ENCODE peak calls at places on chromosomes 13 and 19, in four cellular contexts. V is breast epithelium, I is cardiac muscle cell, E is NT2/D1. F is an unnamed sample. For H3K4me1, the result is how much of the 10 kb centered on the place peaks cover.

GRCh38 chr19:42092350-42092749 is 16.4 kb downstream of the ZNF574 start:
- DNase-seq in E (no peak), V (no peak), I (no peak), F (no peak)

GRCh38 chr19:44684892-44685847 is 13.8 kb upstream of the CEACAM16 start:
- DNase-seq in E (peak), V (no peak), I (no peak), F (peak)

GRCh38 chr13:36297600-36298338 is at the start of gene CCDC169:
- DNase-seq in V (peak), E (no peak), I (peak), F (peak)

GRCh38 chr13:45280751-45281634 is 60.0 kb downstream of the TPT1 start:
- DNase-seq in V (peak), I (peak), E (peak), F (no peak)

GRCh38 chr13:43908156-43909126 is 28.7 kb downstream of the LACC1 start:
- DNase-seq in E (no peak), V (no peak), I (peak), F (no peak)

GRCh38 chr19:17205237-17206140 is 9.7 kb upstream of the USE1 start:
- DNase-seq in I (peak), E (no peak), V (peak), F (no peak)

GRCh38 chr19:30224689-30225606 is 147.2 kb upstream of the ZNF536 start:
- DNase-seq in E (no peak), V (no peak), I (no peak), F (no peak)

GRCh38 chr19:17090501-17091074 is 15.0 kb downstream of the MYO9B start:
- DNase-seq in E (no peak), V (no peak), I (no peak), F (no peak)

GRCh38 chr13:51645154-51645650 is 60.9 kb downstream of the WDFY2 start:
- DNase-seq in E (no peak), I (no peak), V (no peak), F (no peak)

GRCh38 chr13:28641600-28641926 is 17.4 kb upstream of the POMP start:
- DNase-seq in I (no peak), E (no peak), V (no peak), F (no peak)

GRCh38 chr13:67619987-67620386 is 389.9 kb upstream of the PCDH9 start:
- DNase-seq in E (no peak), I (no peak), V (no peak), F (no peak)

GRCh38 chr13:40381935-40382764 is 284.3 kb downstream of the FOXO1 start:
- DNase-seq in E (no peak), I (no peak), V (no peak), F (no peak)

GRCh38 chr13:110531671-110532083 is 29.8 kb downstream of the RAB20 start:
- DNase-seq in V (no peak), I (no peak), E (no peak), F (no peak)

GRCh38 chr13:110530839-110531499 is 30.6 kb downstream of the RAB20 start:
- DNase-seq in E (no peak), V (no peak), I (no peak), F (no peak)

GRCh38 chr13:110528371-110528770 is 33.2 kb downstream of the RAB20 start:
- DNase-seq in V (no peak), E (no peak), I (no peak), F (no peak)

GRCh38 chr13:110528911-110529310 is 32.6 kb downstream of the RAB20 start:
- DNase-seq in I (no peak), V (no peak), E (no peak), F (no peak)

DNA sequence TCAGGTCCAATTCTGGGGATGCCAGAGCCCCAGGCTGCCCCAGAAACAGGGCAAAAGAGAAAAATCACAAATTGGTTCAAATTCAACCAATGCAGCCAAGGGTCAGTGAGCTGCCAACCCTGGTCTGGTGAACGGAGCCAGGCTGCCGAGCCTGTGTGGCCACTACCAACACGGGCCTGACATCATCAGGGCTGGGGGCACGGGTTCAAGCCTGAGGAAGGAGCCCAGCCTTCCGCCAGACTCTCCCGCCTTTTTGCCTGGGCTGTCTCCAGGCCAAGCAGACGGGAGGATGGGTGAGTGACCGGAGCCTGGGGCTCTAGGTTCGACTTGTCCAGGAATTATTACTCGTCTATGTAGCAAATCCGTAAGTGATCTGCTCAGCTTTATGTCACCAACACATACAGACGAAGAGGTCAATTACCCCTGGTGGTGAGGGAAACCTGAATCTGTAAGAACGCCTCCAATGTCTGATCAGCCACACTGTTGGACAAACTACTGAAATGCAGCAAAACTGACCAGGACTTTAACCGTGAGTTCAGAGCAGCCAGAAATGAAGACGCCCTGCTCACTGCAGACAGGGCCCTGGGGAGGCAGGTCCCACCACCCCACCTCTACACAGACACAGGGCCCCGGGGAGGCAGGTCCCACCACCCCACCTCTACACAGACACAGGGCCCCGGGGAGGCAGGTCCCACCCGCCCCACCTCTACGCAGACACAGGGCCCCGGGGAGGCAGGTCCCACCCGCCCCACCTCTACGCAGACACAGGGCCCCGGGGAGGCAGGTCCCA is 31.8 kb downstream of the RAB20 start:
- DNase-seq in V (no peak), I (no peak), E (no peak), F (no peak)
- H3K4me1 ChIP-seq in V (under half), I (under half), E (under half), F (under half)

DNA sequence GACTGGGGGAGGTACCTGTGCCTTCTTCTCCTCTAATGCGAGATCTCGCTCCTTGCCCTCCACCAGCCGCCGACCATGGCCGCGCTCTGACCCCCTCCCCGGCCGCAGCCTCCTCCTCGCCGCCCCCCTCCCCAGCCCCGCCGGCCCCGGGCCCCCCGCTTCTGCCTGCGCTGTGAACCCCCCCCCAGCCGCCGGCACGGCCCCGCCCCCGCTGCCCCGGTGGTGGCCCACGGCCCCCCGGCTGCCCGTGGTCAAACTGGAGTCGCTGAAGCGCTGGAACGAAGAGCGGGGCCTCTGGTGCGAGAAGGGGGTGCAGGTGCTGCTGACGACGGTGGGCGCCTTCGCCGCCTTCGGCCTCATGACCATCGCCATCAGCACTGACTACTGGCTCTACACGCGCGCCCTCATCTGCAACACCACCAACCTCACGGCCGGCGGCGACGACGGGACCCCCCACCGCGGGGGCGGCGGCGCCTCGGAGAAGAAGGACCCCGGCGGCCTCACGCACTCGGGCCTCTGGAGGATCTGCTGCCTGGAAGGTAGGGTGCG is at the start of gene CACNG8:
- DNase-seq in I (no peak), V (no peak), E (no peak), F (no peak)
- H3K4me1 ChIP-seq in I (under half), V (under half), E (under half), F (under half)

GRCh38 chr19:1070931-1071791 is 4.2 kb downstream of the ARHGAP45 start:
- DNase-seq in E (no peak), I (peak), V (no peak), F (no peak)
- H3K4me1 ChIP-seq in E (under half), I (under half), V (under half), F (under half)

GRCh38 chr19:46189971-46190335 is 39.6 kb upstream of the IGFL1 start:
- DNase-seq in I (no peak), V (no peak), E (no peak), F (no peak)
- H3K4me1 ChIP-seq in I (under half), V (under half), E (under half), F (under half)

GRCh38 chr13:64088491-64088890 is 2672.8 kb upstream of the PCDH20 start:
- DNase-seq in E (no peak), I (no peak), V (no peak), F (no peak)
- H3K4me1 ChIP-seq in E (under half), I (under half), V (under half), F (under half)

F was measured in ascending aorta.